ENCODE peak calls at places on chromosomes 5 and 9, in five cellular contexts. One of them, this sample, is unnamed.

GRCh38 chr9:16505159-16505558 is 365.3 kb downstream of the BNC2 start:
- DNase-seq in fibroblast of lung: peak; percentile 92
- DNase-seq in MM.1S: no peak
- DNase-seq in PC-3: peak; percentile 53
- DNase-seq in PC-9: peak; percentile 12
- DNase-seq in this sample: peak; percentile 86

GRCh38 chr5:5145651-5146529 is 5.8 kb downstream of the ADAMTS16 start:
- DNase-seq in fibroblast of lung: peak; percentile 96
- DNase-seq in MM.1S: no peak
- DNase-seq in PC-3: peak; percentile 94
- DNase-seq in PC-9: peak; percentile 96
- DNase-seq in this sample: no peak

GRCh38 chr5:23419115-23419514 is 88.3 kb upstream of the PRDM9 start:
- DNase-seq in fibroblast of lung: no peak
- DNase-seq in MM.1S: no peak
- DNase-seq in PC-3: peak; percentile 85
- DNase-seq in PC-9: peak; percentile 19
- DNase-seq in this sample: no peak

GRCh38 chr5:57887851-57888621 is 405.4 kb upstream of the ACTBL2 start:
- DNase-seq in fibroblast of lung: peak; percentile 77
- DNase-seq in MM.1S: peak; percentile 72
- DNase-seq in PC-3: peak; percentile 69
- DNase-seq in PC-9: peak; percentile 58
- DNase-seq in this sample: peak; percentile 73

GRCh38 chr5:104412649-104413240 is 850.2 kb upstream of the NUDT12 start:
- DNase-seq in fibroblast of lung: peak; percentile 42
- DNase-seq in MM.1S: peak; percentile 48
- DNase-seq in PC-3: peak; percentile 64
- DNase-seq in PC-9: no peak
- DNase-seq in this sample: peak; percentile 26

GRCh38 chr5:67636091-67636490 is 439.5 kb upstream of the CD180 start:
- DNase-seq in fibroblast of lung: no peak
- DNase-seq in MM.1S: no peak
- DNase-seq in PC-3: no peak
- DNase-seq in PC-9: no peak
- DNase-seq in this sample: no peak

GRCh38 chr5:19739691-19740090 is 248.3 kb downstream of the CDH18 start:
- DNase-seq in fibroblast of lung: no peak
- DNase-seq in MM.1S: no peak
- DNase-seq in PC-3: peak; percentile 25
- DNase-seq in PC-9: no peak
- DNase-seq in this sample: no peak

GRCh38 chr9:18692240-18692639 is 218.3 kb downstream of the ADAMTSL1 start:
- DNase-seq in fibroblast of lung: no peak
- DNase-seq in MM.1S: no peak
- DNase-seq in PC-3: no peak
- DNase-seq in PC-9: no peak
- DNase-seq in this sample: no peak

GRCh38 chr5:135534609-135535419 is 950 bp downstream of the NEUROG1 start:
- DNase-seq in fibroblast of lung: no peak
- DNase-seq in MM.1S: no peak
- DNase-seq in PC-3: no peak
- DNase-seq in PC-9: no peak
- DNase-seq in this sample: no peak
- TF ChIP-seq EZH2 in fibroblast of lung: peak; percentile 66
- TF ChIP-seq EZH2 in MM.1S: no peak
- TF ChIP-seq EZH2 in PC-3: no peak
- TF ChIP-seq EZH2 in PC-9: no peak
- TF ChIP-seq EZH2 in this sample: peak; percentile 99

GRCh38 chr9:92517046-92517445 is 18.7 kb downstream of the ECM2 start:
- DNase-seq in fibroblast of lung: no peak
- DNase-seq in MM.1S: no peak
- DNase-seq in PC-3: no peak
- DNase-seq in PC-9: no peak
- DNase-seq in this sample: no peak
- TF ChIP-seq EZH2 in fibroblast of lung: no peak
- TF ChIP-seq EZH2 in MM.1S: no peak
- TF ChIP-seq EZH2 in PC-3: no peak
- TF ChIP-seq EZH2 in PC-9: no peak
- TF ChIP-seq EZH2 in this sample: no peak

GRCh38 chr5:139847091-139847490 is 51.5 kb downstream of the PSD2 start:
- DNase-seq in fibroblast of lung: no peak
- DNase-seq in MM.1S: no peak
- DNase-seq in PC-3: no peak
- DNase-seq in PC-9: no peak
- DNase-seq in this sample: no peak
- TF ChIP-seq EZH2 in fibroblast of lung: no peak
- TF ChIP-seq EZH2 in MM.1S: no peak
- TF ChIP-seq EZH2 in PC-3: no peak
- TF ChIP-seq EZH2 in PC-9: no peak
- TF ChIP-seq EZH2 in this sample: peak; percentile 34

DNA sequence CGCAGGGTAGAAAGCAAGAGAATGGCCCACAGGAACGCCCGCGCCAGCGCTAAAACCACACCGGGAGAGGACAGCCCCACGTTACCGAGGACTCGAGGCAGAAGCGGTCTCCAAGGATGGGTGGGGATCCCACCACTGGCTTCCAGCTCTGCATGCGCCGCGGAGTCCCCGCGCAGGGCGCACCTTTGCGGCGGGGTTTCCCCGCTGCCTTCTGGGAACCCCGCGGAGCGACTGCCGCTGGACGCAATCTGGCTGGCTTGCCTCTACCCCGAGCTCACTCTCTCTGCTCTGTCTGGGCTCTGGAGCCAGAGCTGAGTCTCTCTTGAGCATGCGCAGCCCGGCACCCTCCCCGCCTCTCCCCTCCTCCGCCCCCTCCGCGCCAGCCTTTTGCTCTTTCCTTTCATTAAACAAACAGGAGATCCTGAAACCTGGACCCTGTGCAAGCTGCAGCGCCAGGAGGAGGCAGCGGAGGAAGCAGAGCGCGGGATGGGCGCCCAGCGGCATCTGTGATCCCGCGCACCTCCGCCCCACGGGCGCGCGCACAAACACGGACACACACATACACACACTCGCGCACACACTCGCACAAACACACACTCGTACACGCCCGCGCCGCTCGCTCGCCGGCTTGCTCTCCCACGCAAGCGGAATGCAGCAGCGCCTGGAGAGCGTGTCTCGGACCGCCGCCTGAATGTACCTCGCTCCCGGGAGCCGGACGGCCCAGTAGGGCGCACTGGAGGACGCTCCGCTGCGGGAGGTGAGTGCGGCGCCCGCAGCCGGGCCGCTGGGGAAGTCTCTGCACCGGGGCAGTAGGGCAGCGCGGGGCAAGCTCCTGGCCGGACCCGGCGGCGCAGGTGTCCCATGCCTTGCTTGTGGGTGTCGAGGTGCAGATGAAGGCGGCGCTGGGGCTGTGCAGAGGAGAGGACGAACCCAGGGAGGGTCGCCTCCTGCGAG is at the start of gene PLPPR1:
- DNase-seq in fibroblast of lung: peak; percentile 50
- DNase-seq in MM.1S: peak; percentile 79
- DNase-seq in PC-3: no peak
- DNase-seq in PC-9: no peak
- DNase-seq in this sample: peak; percentile 78
- TF ChIP-seq EZH2 in fibroblast of lung: no peak
- TF ChIP-seq EZH2 in MM.1S: no peak
- TF ChIP-seq EZH2 in PC-3: no peak
- TF ChIP-seq EZH2 in PC-9: no peak
- TF ChIP-seq EZH2 in this sample: peak; percentile 50

DNA sequence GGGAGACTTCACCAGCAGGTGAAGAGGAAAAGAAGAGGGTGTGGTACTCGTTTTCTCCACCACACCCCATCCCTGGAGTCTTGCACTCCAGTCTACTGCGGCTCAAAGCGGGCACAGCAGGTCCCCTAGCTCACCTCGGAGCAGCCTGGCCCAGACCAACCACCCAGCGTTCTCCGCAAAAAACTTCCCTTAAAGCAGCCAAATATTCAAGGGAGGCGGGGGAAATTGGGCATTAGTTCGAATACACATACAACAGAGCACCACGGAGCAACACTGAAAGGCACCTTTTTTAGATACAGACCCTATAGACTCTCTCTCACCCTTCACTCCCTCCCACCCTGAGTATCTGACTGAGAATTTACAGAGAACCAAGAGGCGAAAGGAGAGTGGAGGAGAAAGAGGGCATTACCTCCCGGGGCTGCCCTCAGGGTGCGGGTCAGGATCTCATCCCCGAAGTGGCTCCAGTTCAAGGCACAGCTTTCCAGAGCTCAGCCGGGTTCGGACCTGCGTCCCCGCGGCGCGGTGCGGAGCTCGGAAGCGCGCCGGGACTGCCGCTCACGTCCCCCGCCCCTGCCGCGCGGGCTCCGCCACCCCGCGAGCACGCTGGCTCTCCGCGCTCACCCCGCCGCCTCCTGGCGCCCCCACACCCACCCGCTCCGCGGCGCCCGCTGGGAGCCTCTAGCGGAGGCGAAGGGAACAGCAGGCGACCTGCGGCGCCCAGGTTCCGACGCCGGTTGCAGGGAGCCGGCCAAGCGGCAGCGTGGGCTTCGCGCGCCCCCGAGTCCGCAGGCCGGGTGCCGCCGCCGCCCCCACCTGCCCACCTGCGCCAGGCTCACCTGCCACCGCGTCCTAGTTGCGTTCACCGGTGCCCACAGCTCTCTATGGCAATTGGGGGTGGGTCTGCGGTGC is 1638.7 kb upstream of the C9orf72 start:
- DNase-seq in fibroblast of lung: peak; percentile 6
- DNase-seq in MM.1S: peak; percentile 73
- DNase-seq in PC-3: no peak
- DNase-seq in PC-9: peak; percentile 57
- DNase-seq in this sample: peak; percentile 1
- TF ChIP-seq EZH2 in fibroblast of lung: no peak
- TF ChIP-seq EZH2 in MM.1S: no peak
- TF ChIP-seq EZH2 in PC-3: no peak
- TF ChIP-seq EZH2 in PC-9: no peak
- TF ChIP-seq EZH2 in this sample: no peak

GRCh38 chr9:113875917-113876805 is at the start of gene ZNF618:
- DNase-seq in fibroblast of lung: no peak
- DNase-seq in MM.1S: peak; percentile 42
- DNase-seq in PC-3: peak; percentile 9
- DNase-seq in PC-9: peak; percentile 10
- DNase-seq in this sample: peak; percentile 42
- TF ChIP-seq EZH2 in fibroblast of lung: no peak
- TF ChIP-seq EZH2 in MM.1S: no peak
- TF ChIP-seq EZH2 in PC-3: no peak
- TF ChIP-seq EZH2 in PC-9: peak; percentile 98
- TF ChIP-seq EZH2 in this sample: no peak

GRCh38 chr5:95283761-95284511 is 958 bp downstream of the MCTP1 start:
- DNase-seq in fibroblast of lung: peak; percentile 26
- DNase-seq in MM.1S: peak; percentile 58
- DNase-seq in PC-3: peak; percentile 27
- DNase-seq in PC-9: peak; percentile 70
- DNase-seq in this sample: peak; percentile 28
- TF ChIP-seq EZH2 in fibroblast of lung: no peak
- TF ChIP-seq EZH2 in MM.1S: no peak
- TF ChIP-seq EZH2 in PC-3: no peak
- TF ChIP-seq EZH2 in PC-9: no peak
- TF ChIP-seq EZH2 in this sample: no peak

This sample was measured in endothelial cell of umbilical vein.